ENCODE peak calls at places on chromosomes 3 and 15, in four cellular contexts. Z is left ventricle myocardium superior, H is B cell, C is IMR-90. Q is an unnamed sample.

GRCh38 chr3:156659260-156659659 is 15.1 kb upstream of the TIPARP start:
- DNase-seq in Z (no peak), H (no peak), C (no peak), Q (no peak)

GRCh38 chr15:77033729-77034619 is 36.9 kb downstream of the TSPAN3 start:
- DNase-seq in Z (peak; percentile 20), H (no peak), C (no peak), Q (no peak)

GRCh38 chr15:75597667-75598341 is 18.7 kb upstream of the PTPN9 start:
- DNase-seq in Z (no peak), H (no peak), C (no peak), Q (no peak)

GRCh38 chr15:86743283-86743903 is 663.7 kb downstream of the AGBL1 start:
- DNase-seq in Z (peak; percentile 31), H (no peak), C (no peak), Q (no peak)

GRCh38 chr3:49411550-49411967 is 217 bp downstream of the RHOA start:
- DNase-seq in Z (peak; percentile 77), H (peak; percentile 78), C (no peak), Q (peak; percentile 39)

GRCh38 chr3:187101184-187102072 is 37.9 kb downstream of the RPL39L start:
- DNase-seq in Z (peak; percentile 83), H (peak; percentile 53), C (peak; percentile 71), Q (peak; percentile 36)

GRCh38 chr15:75229191-75230015 is 27.7 kb downstream of the C15orf39 start:
- DNase-seq in Z (no peak), H (no peak), C (peak; percentile 22), Q (no peak)

GRCh38 chr15:75031773-75032302 is 8.4 kb downstream of the PPCDC start:
- DNase-seq in Z (no peak), H (no peak), C (no peak), Q (no peak)

GRCh38 chr15:74610302-74610951 is 5.2 kb upstream of the CLK3 start:
- DNase-seq in Z (peak; percentile 70), H (no peak), C (no peak), Q (no peak)

GRCh38 chr15:82108489-82109078 is 62.8 kb upstream of the MEX3B start:
- DNase-seq in Z (peak; percentile 72), H (peak; percentile 67), C (peak; percentile 50), Q (peak; percentile 33)

GRCh38 chr15:100775581-100776185 is 103.9 kb upstream of the ALDH1A3 start:
- DNase-seq in Z (no peak), H (no peak), C (no peak), Q (no peak)

GRCh38 chr15:52642386-52643361 is 36.5 kb downstream of the ATOSA start:
- DNase-seq in Z (no peak), H (no peak), C (peak; percentile 83), Q (peak; percentile 83)

GRCh38 chr15:72784233-72784876 is 797 bp upstream of the ADPGK start:
- DNase-seq in Z (no peak), H (no peak), C (peak; percentile 89), Q (peak; percentile 79)

GRCh38 chr3:64224826-64225606 is at the start of gene PRICKLE2:
- DNase-seq in Z (peak; percentile 79), H (peak; percentile 42), C (peak; percentile 96), Q (peak; percentile 92)

GRCh38 chr15:91099616-91100560 is at the start of gene SV2B:
- DNase-seq in Z (peak; percentile 61), H (peak; percentile 40), C (peak; percentile 42), Q (no peak)

GRCh38 chr3:158845748-158846350 is 44.0 kb downstream of the MFSD1 start:
- DNase-seq in Z (no peak), H (peak; percentile 50), C (no peak), Q (peak; percentile 49)

GRCh38 chr3:142278451-142278850 is 53.1 kb upstream of the GK5 start:
- DNase-seq in Z (no peak), H (no peak), C (peak; percentile 53), Q (peak; percentile 66)

GRCh38 chr3:49133226-49133951 is 539 bp upstream of the LAMB2 start:
- DNase-seq in Z (peak; percentile 92), H (no peak), C (peak; percentile 85), Q (peak; percentile 83)

GRCh38 chr3:111253733-111254132 is 182.1 kb downstream of the NECTIN3 start:
- DNase-seq in Z (no peak), H (no peak), C (no peak), Q (no peak)

GRCh38 chr15:70328137-70329115 is 230.7 kb upstream of the TLE3 start:
- DNase-seq in Z (peak; percentile 66), H (peak; percentile 70), C (peak; percentile 48), Q (no peak)

GRCh38 chr15:100314809-100315400 is 26.9 kb downstream of the ADAMTS17 start:
- DNase-seq in Z (no peak), H (no peak), C (no peak), Q (no peak)

GRCh38 chr3:39180546-39181346 is 11.6 kb downstream of the XIRP1 start:
- DNase-seq in Z (peak; percentile 97), H (peak; percentile 97), C (peak; percentile 54), Q (peak; percentile 82)

GRCh38 chr15:68815598-68815997 is 5.1 kb downstream of the ANP32A start:
- DNase-seq in Z (no peak), H (no peak), C (no peak), Q (peak; percentile 29)

GRCh38 chr3:101155828-101156227 is 162.6 kb upstream of the ABI3BP start:
- DNase-seq in Z (no peak), H (no peak), C (no peak), Q (no peak)

GRCh38 chr3:176514297-176514696 is 683.0 kb downstream of the TBL1XR1 start:
- DNase-seq in Z (no peak), H (peak; percentile 6), C (peak; percentile 42), Q (peak; percentile 62)

GRCh38 chr15:44183363-44183762 is 11.7 kb downstream of the FRMD5 start:
- DNase-seq in Z (no peak), H (no peak), C (no peak), Q (peak; percentile 21)

GRCh38 chr3:147218976-147219375 is 187.4 kb downstream of the ZIC4 start:
- DNase-seq in Z (no peak), H (no peak), C (no peak), Q (no peak)

GRCh38 chr3:150925751-150926201 is 20.5 kb upstream of the MINDY4B start:
- DNase-seq in Z (peak; percentile 64), H (peak; percentile 56), C (peak; percentile 4), Q (peak; percentile 19)

GRCh38 chr3:188595890-188596376 is 442.0 kb downstream of the LPP start:
- DNase-seq in Z (no peak), H (no peak), C (peak; percentile 80), Q (peak; percentile 88)

GRCh38 chr15:34271493-34271892 is 46.7 kb downstream of the EMC4 start:
- DNase-seq in Z (no peak), H (no peak), C (peak; percentile 88), Q (peak; percentile 74)

GRCh38 chr15:74616020-74616939 is 644 bp downstream of the CLK3 start:
- DNase-seq in Z (peak; percentile 88), H (peak; percentile 57), C (peak; percentile 63), Q (peak; percentile 58)

GRCh38 chr3:159322322-159322939 is 520.6 kb downstream of the MFSD1 start:
- DNase-seq in Z (peak; percentile 62), H (peak; percentile 5), C (peak; percentile 20), Q (peak; percentile 37)

GRCh38 chr3:196327405-196327804 is 9.4 kb upstream of the DYNLT2B start:
- DNase-seq in Z (no peak), H (no peak), C (no peak), Q (no peak)

GRCh38 chr3:89353465-89353864 is 246.0 kb downstream of the EPHA3 start:
- DNase-seq in Z (no peak), H (no peak), C (no peak), Q (peak; percentile 47)

Q was measured in HCEC 1CT.